ENCODE peak calls at places on chromosome 13, in ten cellular contexts. L, C, F, A, Y, D, S, R, X and V are unnamed samples.

GRCh38 chr13:20065516-20065915 is 95.3 kb downstream of the GJA3 start:
- DNase-seq in L (no peak), C (no peak), F (no peak), A (no peak), Y (no peak), D (no peak), S (no peak), R (no peak), X (no peak), V (no peak)

GRCh38 chr13:94494021-94494420 is 14.5 kb upstream of the DCT start:
- DNase-seq in L (no peak), C (no peak), F (no peak), A (no peak), Y (no peak), D (no peak), S (no peak), R (no peak), X (no peak), V (peak)

GRCh38 chr13:23673867-23674605 is 103.8 kb downstream of the TNFRSF19 start:
- DNase-seq in L (no peak), C (no peak), F (no peak), A (no peak), Y (no peak), D (no peak), S (no peak), R (no peak), X (no peak), V (no peak)

GRCh38 chr13:110914293-110915056 is 394 bp downstream of the ANKRD10 start:
- DNase-seq in L (peak), C (peak), F (peak), A (peak), Y (peak), D (peak), S (no peak), R (peak), X (peak), V (peak)

GRCh38 chr13:65597839-65598818 is 1632.0 kb downstream of the PCDH9 start:
- DNase-seq in L (no peak), C (peak), F (peak), A (no peak), Y (no peak), D (no peak), S (peak), R (no peak), X (no peak), V (no peak)

GRCh38 chr13:74056829-74057564 is 77.2 kb downstream of the KLF12 start:
- DNase-seq in L (no peak), C (no peak), F (no peak), A (no peak), Y (no peak), D (no peak), S (no peak), R (no peak), X (no peak), V (peak)

GRCh38 chr13:81406639-81407292 is 1065.8 kb upstream of the SPRY2 start:
- DNase-seq in L (no peak), C (no peak), F (peak), A (no peak), Y (no peak), D (no peak), S (no peak), R (no peak), X (no peak), V (no peak)

GRCh38 chr13:43077446-43077845 is 54.1 kb downstream of the DNAJC15 start:
- DNase-seq in L (no peak), C (no peak), F (no peak), A (no peak), Y (no peak), D (no peak), S (no peak), R (no peak), X (no peak), V (no peak)

GRCh38 chr13:46052314-46053161 is at the start of gene ZC3H13:
- DNase-seq in L (peak), C (peak), F (peak), A (peak), Y (peak), D (peak), S (peak), R (peak), X (peak), V (peak)

GRCh38 chr13:110711778-110712070 is 1.8 kb upstream of the ING1 start:
- DNase-seq in L (peak), C (peak), F (peak), A (no peak), Y (no peak), D (peak), S (no peak), R (no peak), X (no peak), V (peak)

GRCh38 chr13:43269037-43269476 is 245.7 kb downstream of the DNAJC15 start:
- DNase-seq in L (no peak), C (peak), F (peak), A (no peak), Y (no peak), D (peak), S (peak), R (peak), X (no peak), V (no peak)

GRCh38 chr13:50893211-50893852 is 16.3 kb upstream of the RNASEH2B start:
- DNase-seq in L (no peak), C (peak), F (peak), A (no peak), Y (no peak), D (no peak), S (no peak), R (no peak), X (no peak), V (no peak)

GRCh38 chr13:91045351-91046034 is 302.0 kb upstream of the MIR17HG start:
- DNase-seq in L (peak), C (peak), F (peak), A (no peak), Y (no peak), D (peak), S (no peak), R (no peak), X (no peak), V (peak)

GRCh38 chr13:58907347-58907746 is 1256.4 kb downstream of the DIAPH3 start:
- DNase-seq in L (no peak), C (no peak), F (no peak), A (no peak), Y (no peak), D (no peak), S (no peak), R (no peak), X (no peak), V (no peak)

GRCh38 chr13:112467236-112467635 is 91.1 kb downstream of the SPACA7 start:
- DNase-seq in L (no peak), C (no peak), F (no peak), A (no peak), Y (no peak), D (no peak), S (no peak), R (no peak), X (no peak), V (no peak)

GRCh38 chr13:100721885-100722512 is 47.4 kb upstream of the TMTC4 start:
- DNase-seq in L (peak), C (peak), F (peak), A (peak), Y (no peak), D (peak), S (peak), R (peak), X (no peak), V (peak)

GRCh38 chr13:78382946-78383542 is 220.3 kb downstream of the POU4F1 start:
- DNase-seq in L (no peak), C (no peak), F (no peak), A (no peak), Y (no peak), D (no peak), S (no peak), R (no peak), X (no peak), V (peak)

GRCh38 chr13:113907637-113908617 is 44.1 kb upstream of the GAS6 start:
- DNase-seq in L (peak), C (peak), F (peak), A (no peak), Y (no peak), D (peak), S (peak), R (no peak), X (no peak), V (peak)

GRCh38 chr13:92414851-92415250 is 811.8 kb upstream of the GPC6 start:
- DNase-seq in L (no peak), C (no peak), F (no peak), A (no peak), Y (no peak), D (no peak), S (no peak), R (no peak), X (no peak), V (peak)

GRCh38 chr13:83702021-83702420 is 180.3 kb downstream of the SLITRK1 start:
- DNase-seq in L (no peak), C (no peak), F (no peak), A (no peak), Y (no peak), D (no peak), S (no peak), R (no peak), X (no peak), V (no peak)

GRCh38 chr13:37716395-37716794 is 117.8 kb upstream of the POSTN start:
- DNase-seq in L (no peak), C (peak), F (no peak), A (no peak), Y (no peak), D (no peak), S (no peak), R (peak), X (no peak), V (no peak)

GRCh38 chr13:103130681-103131210 is 64.5 kb upstream of the SLC10A2 start:
- DNase-seq in L (no peak), C (no peak), F (no peak), A (no peak), Y (no peak), D (peak), S (no peak), R (no peak), X (no peak), V (no peak)

GRCh38 chr13:110272227-110272626 is 34.7 kb downstream of the COL4A1 start:
- DNase-seq in L (no peak), C (no peak), F (no peak), A (no peak), Y (no peak), D (no peak), S (no peak), R (no peak), X (no peak), V (no peak)

GRCh38 chr13:98827449-98827848 is 75.0 kb upstream of the SLC15A1 start:
- DNase-seq in L (no peak), C (no peak), F (no peak), A (no peak), Y (no peak), D (no peak), S (no peak), R (no peak), X (no peak), V (no peak)

GRCh38 chr13:19818223-19818842 is 35.6 kb upstream of the PSPC1 start:
- DNase-seq in L (peak), C (no peak), F (peak), A (peak), Y (peak), D (peak), S (no peak), R (peak), X (no peak), V (no peak)

GRCh38 chr13:22369840-22370239 is 699.0 kb downstream of the FGF9 start:
- DNase-seq in L (no peak), C (no peak), F (no peak), A (no peak), Y (no peak), D (no peak), S (no peak), R (no peak), X (no peak), V (no peak)

GRCh38 chr13:44565881-44566280 is 10.2 kb downstream of the TSC22D1 start:
- DNase-seq in L (no peak), C (peak), F (peak), A (no peak), Y (no peak), D (no peak), S (no peak), R (no peak), X (no peak), V (no peak)

GRCh38 chr13:110387451-110388140 is 80.5 kb downstream of the COL4A2 start:
- DNase-seq in L (no peak), C (no peak), F (peak), A (no peak), Y (no peak), D (peak), S (no peak), R (no peak), X (no peak), V (no peak)

GRCh38 chr13:30739646-30740642 is 4.6 kb downstream of the ALOX5AP start:
- DNase-seq in L (no peak), C (peak), F (peak), A (peak), Y (peak), D (no peak), S (peak), R (peak), X (no peak), V (no peak)

GRCh38 chr13:52128714-52129700 is at the start of gene NEK5:
- DNase-seq in L (peak), C (peak), F (peak), A (peak), Y (peak), D (peak), S (no peak), R (peak), X (no peak), V (peak)

GRCh38 chr13:26050568-26051230 is 1.1 kb downstream of the SHISA2 start:
- DNase-seq in L (peak), C (peak), F (peak), A (no peak), Y (no peak), D (peak), S (no peak), R (peak), X (no peak), V (peak)

GRCh38 chr13:77331421-77331820 is 4.5 kb upstream of the MYCBP2 start:
- DNase-seq in L (no peak), C (no peak), F (no peak), A (no peak), Y (no peak), D (no peak), S (no peak), R (no peak), X (no peak), V (no peak)

GRCh38 chr13:75255653-75256052 is 226.3 kb downstream of the TBC1D4 start:
- DNase-seq in L (no peak), C (peak), F (no peak), A (no peak), Y (no peak), D (no peak), S (no peak), R (no peak), X (no peak), V (no peak)

GRCh38 chr13:47672982-47673670 is 327.9 kb downstream of the SUCLA2 start:
- DNase-seq in L (no peak), C (peak), F (peak), A (no peak), Y (no peak), D (peak), S (peak), R (no peak), X (no peak), V (no peak)

GRCh38 chr13:51235756-51236564 is 13.8 kb downstream of the FAM124A start:
- DNase-seq in L (no peak), C (no peak), F (no peak), A (no peak), Y (no peak), D (no peak), S (no peak), R (peak), X (no peak), V (peak)

GRCh38 chr13:113763961-113764792 is 5.2 kb downstream of the TMEM255B start:
- DNase-seq in L (peak), C (no peak), F (no peak), A (no peak), Y (no peak), D (no peak), S (no peak), R (no peak), X (no peak), V (no peak)

GRCh38 chr13:107202371-107203023 is 634.6 kb upstream of the ARGLU1 start:
- DNase-seq in L (no peak), C (peak), F (no peak), A (no peak), Y (no peak), D (peak), S (no peak), R (peak), X (no peak), V (no peak)

GRCh38 chr13:74778946-74779345 is 644.7 kb upstream of the KLF12 start:
- DNase-seq in L (no peak), C (peak), F (no peak), A (no peak), Y (no peak), D (no peak), S (no peak), R (no peak), X (no peak), V (no peak)